ENCODE peak calls at places on chromosomes 4 and X, in nine cellular contexts. C, R, U, N, X, B, D, O and W are unnamed samples.

GRCh38 chrX:129545408-129545807 is 5.3 kb downstream of the OCRL start:
- DNase-seq in B (no peak), U (no peak), C (no peak), N (no peak), D (no peak), O (no peak), X (no peak), R (no peak), W (no peak)

GRCh38 chrX:12447448-12448154 is 309.3 kb downstream of the FRMPD4 start:
- DNase-seq in N (no peak), R (peak), C (peak), B (no peak), X (no peak), U (no peak), O (peak), D (no peak), W (no peak)

GRCh38 chrX:27918799-27919198 is 62.5 kb downstream of the DCAF8L1 start:
- DNase-seq in N (no peak), X (no peak), R (peak), U (peak), D (no peak), C (no peak), O (peak), B (peak), W (peak)

GRCh38 chr4:7183780-7184460 is 8.4 kb upstream of the SORCS2 start:
- DNase-seq in X (no peak), R (no peak), O (no peak), B (no peak), U (no peak), C (no peak), D (no peak), N (no peak), W (no peak)

GRCh38 chr4:140186651-140187315 is 32.8 kb upstream of the MAML3 start:
- DNase-seq in N (no peak), U (peak), O (peak), D (no peak), X (no peak), C (peak), B (no peak), R (peak), W (no peak)

GRCh38 chr4:168995537-168996295 is 14.3 kb downstream of the CBR4 start:
- DNase-seq in D (no peak), N (no peak), B (no peak), C (peak), X (no peak), O (peak), R (no peak), U (no peak), W (peak)

GRCh38 chrX:11953615-11954014 is 184.7 kb upstream of the FRMPD4 start:
- DNase-seq in D (no peak), U (no peak), C (peak), R (peak), B (no peak), X (no peak), N (no peak), O (peak), W (peak)

GRCh38 chr4:110518889-110519490 is 43.0 kb downstream of the ENPEP start:
- DNase-seq in B (peak), O (peak), D (peak), C (peak), U (no peak), R (peak), N (peak), X (peak), W (peak)

GRCh38 chr4:38566811-38567398 is 97.1 kb upstream of the KLF3 start:
- DNase-seq in N (no peak), U (no peak), C (no peak), X (no peak), R (no peak), B (no peak), O (no peak), D (no peak), W (no peak)

GRCh38 chrX:54785901-54786300 is 12.2 kb downstream of the ITIH6 start:
- DNase-seq in N (no peak), C (peak), X (peak), O (peak), B (peak), D (no peak), R (no peak), U (no peak), W (peak)

GRCh38 chr4:45484740-45485139 is 639.1 kb downstream of the GABRG1 start:
- DNase-seq in X (no peak), N (no peak), R (no peak), B (no peak), C (no peak), U (no peak), O (no peak), D (no peak), W (no peak)

GRCh38 chrX:116379854-116380253 is 56.6 kb upstream of the SLC6A14 start:
- DNase-seq in R (no peak), C (peak), D (no peak), B (no peak), X (no peak), N (no peak), O (peak), U (no peak), W (no peak)

GRCh38 chr4:151355155-151355554 is 29.8 kb upstream of the SH3D19 start:
- DNase-seq in B (no peak), X (no peak), O (no peak), N (no peak), R (no peak), D (no peak), U (no peak), C (no peak), W (no peak)

GRCh38 chr4:75545526-75545925 is 10.3 kb upstream of the ODAPH start:
- DNase-seq in C (peak), N (no peak), U (no peak), D (no peak), B (no peak), X (no peak), R (no peak), O (no peak), W (peak)

GRCh38 chrX:24153175-24153795 is 3.8 kb downstream of the ZFX start:
- DNase-seq in O (no peak), U (no peak), B (peak), C (peak), R (peak), N (no peak), D (no peak), X (peak), W (peak)

GRCh38 chrX:72376124-72376523 is 70.4 kb upstream of the CITED1 start:
- DNase-seq in D (no peak), O (no peak), U (no peak), C (no peak), X (no peak), B (no peak), R (no peak), N (no peak), W (no peak)

GRCh38 chr4:110597582-110597981 is 25.3 kb downstream of the PITX2 start:
- DNase-seq in B (no peak), C (no peak), D (no peak), N (no peak), R (no peak), X (no peak), O (no peak), U (no peak), W (no peak)

GRCh38 chr4:56821394-56822263 is at the start of gene SPINK2:
- DNase-seq in C (no peak), B (peak), U (peak), N (peak), O (peak), D (peak), R (peak), X (peak), W (peak)

GRCh38 chr4:139301821-139302611 is at the start of gene NDUFC1:
- DNase-seq in R (peak), O (peak), N (peak), D (peak), C (peak), U (no peak), B (peak), X (peak), W (peak)

GRCh38 chr4:87069037-87069742 is 134.4 kb downstream of the AFF1 start:
- DNase-seq in N (no peak), B (no peak), D (no peak), X (no peak), C (no peak), O (no peak), U (no peak), R (no peak), W (no peak)

GRCh38 chr4:73181231-73181630 is 77.4 kb downstream of the ANKRD17 start:
- DNase-seq in R (no peak), N (no peak), O (no peak), U (no peak), D (no peak), X (peak), C (no peak), B (no peak), W (no peak)

GRCh38 chr4:184544711-184545409 is 70.5 kb upstream of the IRF2 start:
- DNase-seq in C (peak), O (no peak), D (no peak), U (no peak), B (no peak), X (no peak), N (no peak), R (no peak), W (no peak)

GRCh38 chrX:7334253-7334935 is 186.4 kb upstream of the PUDP start:
- DNase-seq in D (no peak), N (no peak), C (peak), R (no peak), X (no peak), O (peak), U (no peak), B (no peak), W (no peak)

GRCh38 chr4:184932343-184932742 is 85.9 kb upstream of the HELT start:
- DNase-seq in O (no peak), U (no peak), C (no peak), N (no peak), R (peak), D (peak), B (no peak), X (no peak), W (peak)

GRCh38 chrX:143632625-143633387 is 3.1 kb downstream of the SLITRK4 start:
- DNase-seq in D (no peak), N (no peak), B (peak), R (no peak), C (no peak), O (peak), X (no peak), U (no peak), W (peak)

GRCh38 chr4:77360451-77360850 is 203.4 kb downstream of the CCNG2 start:
- DNase-seq in X (no peak), O (no peak), R (no peak), D (no peak), C (no peak), N (no peak), B (no peak), U (no peak), W (peak)

GRCh38 chr4:77355731-77356130 is 198.7 kb downstream of the CCNG2 start:
- DNase-seq in X (no peak), R (no peak), U (no peak), C (no peak), D (no peak), N (no peak), O (no peak), B (no peak), W (no peak)

GRCh38 chr4:77354550-77354949 is 197.5 kb downstream of the CCNG2 start:
- DNase-seq in X (peak), O (no peak), R (no peak), B (no peak), N (no peak), C (no peak), U (no peak), D (no peak), W (no peak)

GRCh38 chr4:77358315-77358928 is 201.4 kb downstream of the CCNG2 start:
- DNase-seq in X (peak), B (peak), C (peak), N (peak), U (peak), D (peak), O (peak), R (peak), W (peak)
- TF ChIP-seq EZH2phosphoT487 in X (no peak), B (no peak), C (no peak), N (no peak), U (no peak), D (no peak), O (no peak), R (no peak), W (no peak)

DNA sequence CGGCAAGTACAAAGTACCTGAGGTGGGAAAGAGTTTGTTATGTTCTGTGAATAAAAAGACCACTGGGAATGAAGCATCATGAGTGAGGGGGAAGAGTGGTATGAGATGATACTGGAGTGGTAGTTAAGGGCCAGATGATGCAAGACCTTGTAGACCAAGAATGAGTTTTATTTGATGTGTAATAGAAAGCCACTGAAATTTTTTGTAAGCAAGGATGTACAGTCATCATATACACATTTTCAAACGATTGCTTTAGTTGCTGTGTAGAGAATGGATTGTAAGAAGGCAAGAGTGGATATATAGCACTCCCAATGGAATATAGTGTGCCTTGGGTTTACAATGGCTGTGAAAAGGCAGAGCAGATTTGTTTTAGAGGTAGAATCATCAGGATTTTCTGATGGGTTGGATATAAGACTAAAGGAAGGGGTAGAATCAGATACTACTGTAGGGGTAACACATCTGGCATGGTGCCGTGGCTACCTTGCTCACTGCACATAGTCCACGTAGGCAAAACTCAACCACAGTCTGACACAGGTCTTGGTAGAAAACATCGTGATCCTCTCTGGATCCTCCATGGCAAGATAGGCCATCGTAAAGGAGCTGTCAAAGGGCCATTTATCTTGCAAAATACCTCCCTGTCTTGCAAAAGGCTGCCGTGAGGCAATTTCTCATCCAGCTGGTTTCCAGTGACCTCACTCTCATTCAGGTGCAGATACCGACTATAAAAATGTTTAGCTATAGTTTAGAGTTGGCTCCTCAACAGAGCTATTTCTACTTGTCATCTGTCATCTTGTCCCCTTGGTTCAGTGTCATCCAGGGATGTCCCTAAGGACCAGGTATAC is 14.8 kb downstream of the TIFA start:
- DNase-seq in C (peak), D (no peak), U (no peak), O (peak), B (no peak), X (no peak), R (no peak), N (no peak), W (no peak)
- TF ChIP-seq EZH2phosphoT487 in C (no peak), D (no peak), U (no peak), O (no peak), B (no peak), X (no peak), R (no peak), N (no peak), W (no peak)

DNA sequence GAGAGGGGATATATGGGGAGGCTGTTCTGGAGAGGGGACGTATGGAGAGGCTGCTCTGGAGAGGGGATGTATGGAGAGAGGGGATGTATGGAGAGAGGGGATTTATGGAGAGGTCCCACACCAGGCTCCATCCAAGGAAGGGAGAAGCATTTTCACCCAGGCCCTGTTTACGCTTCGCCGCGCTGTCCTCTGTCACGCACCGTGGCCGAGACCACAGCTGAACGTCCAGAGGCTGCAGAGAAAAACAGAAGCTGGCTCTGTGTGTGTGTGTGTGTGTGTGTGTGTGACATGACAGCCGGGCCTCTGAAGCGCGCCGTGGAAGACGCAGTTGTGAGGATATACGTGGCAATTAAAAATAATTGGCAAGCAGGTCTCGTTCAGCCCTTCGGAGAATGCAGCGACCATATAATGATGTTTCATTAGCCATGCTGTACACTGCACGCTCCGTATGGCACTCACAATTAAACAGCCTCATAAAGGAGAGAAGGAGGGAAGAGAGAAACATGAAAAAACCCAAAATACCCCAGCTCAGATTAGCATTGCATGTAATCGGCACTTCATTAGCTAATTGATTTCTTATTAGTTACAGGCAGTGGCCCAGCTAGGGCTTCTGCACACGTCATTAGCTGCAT is 74.9 kb upstream of the SHOX start:
- DNase-seq in N (no peak), U (no peak), O (no peak), C (no peak), D (no peak), R (no peak), X (no peak), B (no peak), W (no peak)
- TF ChIP-seq EZH2phosphoT487 in N (no peak), U (no peak), O (no peak), C (no peak), D (no peak), R (no peak), X (no peak), B (no peak), W (no peak)

GRCh38 chr4:15291133-15291532 is 136.7 kb upstream of the C1QTNF7 start:
- DNase-seq in U (no peak), X (no peak), C (peak), R (no peak), N (no peak), D (no peak), B (no peak), O (no peak), W (no peak)
- TF ChIP-seq EZH2phosphoT487 in U (no peak), X (no peak), C (no peak), R (no peak), N (no peak), D (no peak), B (no peak), O (no peak), W (no peak)

DNA sequence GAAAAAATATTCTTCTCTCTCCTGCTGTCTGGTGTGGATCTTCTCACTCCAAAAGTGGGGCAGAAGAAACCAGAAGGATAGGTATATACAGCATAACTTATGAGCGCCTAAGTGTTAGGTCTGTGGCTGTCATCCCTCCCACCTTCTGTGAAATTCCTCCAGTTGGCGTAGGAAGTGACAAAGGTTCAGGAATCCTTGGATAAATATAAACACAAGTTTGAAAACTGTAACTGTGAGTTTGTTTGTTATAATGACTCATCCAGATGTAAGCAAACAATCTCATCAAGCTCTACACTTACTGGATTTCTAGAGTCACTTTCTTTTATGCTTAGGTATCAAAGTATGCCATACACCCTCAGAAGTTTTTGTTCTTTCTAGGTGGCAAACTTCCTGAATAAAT is 405.2 kb downstream of the FAT4 start:
- DNase-seq in X (no peak), B (no peak), D (no peak), N (no peak), U (peak), C (peak), R (no peak), O (peak), W (no peak)
- TF ChIP-seq EZH2phosphoT487 in X (no peak), B (no peak), D (no peak), N (no peak), U (no peak), C (no peak), R (no peak), O (no peak), W (no peak)

GRCh38 chr4:137467537-137467936 is 64.8 kb downstream of the PCDH18 start:
- DNase-seq in O (no peak), C (no peak), D (no peak), N (no peak), R (no peak), X (no peak), B (no peak), U (no peak), W (no peak)
- TF ChIP-seq EZH2phosphoT487 in O (no peak), C (no peak), D (no peak), N (no peak), R (no peak), X (no peak), B (no peak), U (no peak), W (no peak)

GRCh38 chr4:54076673-54077072 is 12.3 kb upstream of the CHIC2 start:
- DNase-seq in X (no peak), O (peak), B (no peak), N (no peak), U (no peak), D (no peak), R (no peak), C (peak), W (no peak)

GRCh38 chr4:54085284-54085683 is 14.7 kb upstream of the GSX2 start:
- DNase-seq in O (peak), R (no peak), X (no peak), D (no peak), N (no peak), B (no peak), C (peak), U (no peak), W (no peak)

GRCh38 chr4:54077812-54078211 is 13.4 kb upstream of the CHIC2 start:
- DNase-seq in R (no peak), X (no peak), B (no peak), C (peak), D (no peak), N (no peak), U (no peak), O (peak), W (no peak)

GRCh38 chr4:54082168-54082567 is 17.8 kb upstream of the CHIC2 start:
- DNase-seq in U (peak), O (peak), N (no peak), D (no peak), C (peak), B (no peak), R (peak), X (no peak), W (no peak)
- TF ChIP-seq EZH2phosphoT487 in U (no peak), O (no peak), N (no peak), D (no peak), C (no peak), B (no peak), R (no peak), X (no peak), W (no peak)

GRCh38 chr4:15557806-15558550 is 88.3 kb downstream of the CC2D2A start:
- DNase-seq in O (no peak), U (no peak), X (no peak), D (no peak), C (no peak), R (no peak), N (no peak), B (no peak), W (no peak)

GRCh38 chr4:15563871-15564270 is 91.3 kb downstream of the FBXL5 start:
- DNase-seq in N (no peak), X (no peak), C (peak), D (no peak), O (no peak), U (no peak), B (no peak), R (no peak), W (no peak)

GRCh38 chr4:15556533-15556932 is 86.9 kb downstream of the CC2D2A start:
- DNase-seq in R (no peak), B (no peak), O (no peak), C (no peak), N (no peak), U (no peak), X (no peak), D (no peak), W (no peak)

GRCh38 chr4:15562623-15563022 is 92.5 kb downstream of the FBXL5 start:
- DNase-seq in R (no peak), B (no peak), C (no peak), O (no peak), U (no peak), D (no peak), N (no peak), X (no peak), W (no peak)

DNA sequence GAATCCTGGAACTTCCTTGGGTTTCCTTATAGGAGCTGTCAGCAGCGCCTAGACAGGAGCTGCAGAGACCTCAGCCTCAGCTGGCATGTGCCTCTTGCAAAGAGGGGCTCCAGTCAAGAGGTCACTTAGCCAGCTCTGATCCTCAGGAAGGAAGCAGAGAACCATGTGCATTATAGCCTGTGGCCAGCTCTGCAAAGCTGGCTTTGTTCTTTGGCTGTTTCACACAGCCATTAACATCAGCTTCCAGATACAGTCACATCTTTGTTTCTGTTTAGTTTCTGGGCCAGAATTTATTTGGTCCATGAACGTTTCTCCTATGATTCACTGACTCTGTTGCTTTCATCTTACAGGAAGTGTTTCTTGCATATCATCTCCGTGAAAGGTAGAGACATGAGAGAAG is 92.4 kb downstream of the CC2D2A start:
- DNase-seq in X (no peak), B (no peak), R (no peak), N (no peak), C (no peak), U (no peak), O (no peak), D (no peak), W (no peak)
- TF ChIP-seq EZH2phosphoT487 in X (no peak), B (no peak), R (no peak), N (no peak), C (no peak), U (no peak), O (no peak), D (no peak), W (no peak)